ENCODE peak calls at places on chromosome 16, in nine cellular contexts. O is KG1, R is GM10248, Q is ecto neural progenitor cell, J is NCI-H524, C is hippocampal formation, I is colonic mucosa, W is ELR, V is nucleus accumbens. B is an unnamed sample.

GRCh38 chr16:81621496-81621895 is 157.6 kb upstream of the PLCG2 start:
- DNase-seq in O (no peak), R (no peak), Q (no peak), J (no peak), C (no peak), I (no peak), W (no peak), V (no peak), B (no peak)

GRCh38 chr16:275786-276232 is at the start of gene RGS11:
- DNase-seq in O (no peak), R (no peak), Q (no peak), J (no peak), C (no peak), I (no peak), W (no peak), V (peak), B (no peak)

GRCh38 chr16:3256876-3257465 is 538 bp upstream of the MEFV start:
- DNase-seq in O (no peak), R (no peak), Q (no peak), J (no peak), C (no peak), I (no peak), W (peak), V (no peak), B (no peak)

GRCh38 chr16:48537909-48538745 is 71.9 kb downstream of the N4BP1 start:
- DNase-seq in O (no peak), R (no peak), Q (no peak), J (no peak), C (no peak), I (no peak), W (no peak), V (peak), B (no peak)

GRCh38 chr16:30660424-30661251 is 2.4 kb downstream of the FBRS start:
- DNase-seq in O (no peak), R (peak), Q (no peak), J (no peak), C (no peak), I (peak), W (peak), V (no peak), B (no peak)

GRCh38 chr16:67562918-67563707 is 787 bp downstream of the CTCF start:
- DNase-seq in O (no peak), R (no peak), Q (peak), J (peak), C (peak), I (peak), W (peak), V (peak), B (no peak)

GRCh38 chr16:66904846-66905632 is 13.6 kb downstream of the CDH16 start:
- DNase-seq in O (no peak), R (no peak), Q (no peak), J (no peak), C (no peak), I (no peak), W (no peak), V (no peak), B (no peak)

GRCh38 chr16:57149391-57149790 is 36.4 kb downstream of the PSME3IP1 start:
- DNase-seq in O (no peak), R (no peak), Q (no peak), J (no peak), C (no peak), I (no peak), W (no peak), V (no peak), B (no peak)